ENCODE peak calls at places on chromosomes 7 and 10, in ten cellular contexts. R is left colon; Z is stimulated activated naive CD8-positive, alpha-beta T cell treated with anti-CD3 and anti-CD28 coated beads, Interleukin-15, amount 100 ng/mL, for 72 hours; P is mucosa of descending colon; M is foreskin keratinocyte; K is stimulated activated effector memory CD8-positive, alpha-beta T cell treated with anti-CD3 and anti-CD28 coated beads, Interleukin-12 subunit alpha, Interleukin-12 subunit beta, amount 100 ng/mL, for 72 hours; O is GM12878; Y is activated CD4-positive, alpha-beta T cell treated with anti-CD3 and anti-CD28 coated beads for 36 hours; L is gastroesophageal sphincter; F is activated naive CD4-positive, alpha-beta T cell treated with anti-CD3 and anti-CD28 coated beads, Interleukin-2, amount 50 U/mL, for 72 hours. E is an unnamed sample.

GRCh38 chr10:4825456-4825867 is 545 bp upstream of the AKR1E2 start:
- ATAC-seq in R (no peak), Z (peak), P (no peak), M (no peak), K (no peak), O (no peak), Y (no peak), L (no peak), F (no peak), E (no peak)

GRCh38 chr10:2978111-2978510 is 89.2 kb upstream of the PFKP start:
- ATAC-seq in R (peak), Z (peak), P (peak), M (peak), K (no peak), O (peak), Y (no peak), L (no peak), F (peak), E (no peak)

GRCh38 chr7:73683916-73684693 is 708 bp downstream of the BUD23 start:
- ATAC-seq in R (peak), Z (no peak), P (peak), M (no peak), K (no peak), O (peak), Y (no peak), L (no peak), F (peak), E (no peak)

GRCh38 chr10:25059990-25060389 is 43.6 kb downstream of the THNSL1 start:
- ATAC-seq in R (peak), Z (no peak), P (peak), M (peak), K (no peak), O (no peak), Y (no peak), L (peak), F (no peak), E (no peak)

GRCh38 chr10:79047875-79048638 is 20.7 kb upstream of the ZMIZ1 start:
- ATAC-seq in R (peak), Z (peak), P (peak), M (no peak), K (peak), O (peak), Y (peak), L (no peak), F (peak), E (peak)

GRCh38 chr7:15461576-15461975 is 100.2 kb downstream of the AGMO start:
- ATAC-seq in R (no peak), Z (no peak), P (no peak), M (peak), K (no peak), O (no peak), Y (no peak), L (no peak), F (no peak), E (no peak)

GRCh38 chr10:6114758-6115410 is 26.1 kb downstream of the RBM17 start:
- ATAC-seq in R (no peak), Z (no peak), P (peak), M (no peak), K (peak), O (peak), Y (peak), L (peak), F (peak), E (peak)

GRCh38 chr10:60082341-60083038 is 176.1 kb upstream of the CCDC6 start:
- ATAC-seq in R (no peak), Z (no peak), P (no peak), M (no peak), K (no peak), O (no peak), Y (no peak), L (no peak), F (no peak), E (no peak)

GRCh38 chr7:8177109-8177933 is 84.6 kb downstream of the ICA1 start:
- ATAC-seq in R (peak), Z (no peak), P (peak), M (no peak), K (no peak), O (peak), Y (no peak), L (no peak), F (no peak), E (no peak)

GRCh38 chr7:137006293-137006692 is 137.8 kb downstream of the CHRM2 start:
- ATAC-seq in R (no peak), Z (no peak), P (no peak), M (no peak), K (no peak), O (no peak), Y (no peak), L (peak), F (no peak), E (no peak)

GRCh38 chr7:6178273-6179029 is 94.0 kb downstream of the CYTH3 start:
- ATAC-seq in R (no peak), Z (no peak), P (no peak), M (no peak), K (no peak), O (no peak), Y (no peak), L (peak), F (no peak), E (no peak)

GRCh38 chr7:135771961-135772638 is 23.5 kb upstream of the FAM180A start:
- ATAC-seq in R (no peak), Z (peak), P (no peak), M (peak), K (no peak), O (no peak), Y (no peak), L (peak), F (no peak), E (no peak)

GRCh38 chr7:111196655-111197054 is 105.7 kb downstream of the LRRN3 start:
- ATAC-seq in R (no peak), Z (no peak), P (no peak), M (no peak), K (no peak), O (no peak), Y (no peak), L (no peak), F (no peak), E (no peak)

GRCh38 chr10:6221971-6222751 is 19.4 kb downstream of the PFKFB3 start:
- ATAC-seq in R (peak), Z (no peak), P (no peak), M (no peak), K (no peak), O (peak), Y (no peak), L (no peak), F (no peak), E (no peak)

GRCh38 chr7:29442146-29442545 is 121.5 kb upstream of the PRR15 start:
- ATAC-seq in R (peak), Z (no peak), P (no peak), M (peak), K (no peak), O (no peak), Y (no peak), L (no peak), F (no peak), E (no peak)

GRCh38 chr7:446289-446935 is 73.2 kb downstream of the PDGFA start:
- ATAC-seq in R (no peak), Z (no peak), P (no peak), M (no peak), K (no peak), O (no peak), Y (no peak), L (no peak), F (no peak), E (no peak)

GRCh38 chr7:140069298-140069949 is 6.7 kb upstream of the PARP12 start:
- ATAC-seq in R (no peak), Z (peak), P (no peak), M (no peak), K (peak), O (no peak), Y (peak), L (no peak), F (peak), E (peak)

GRCh38 chr10:28788252-28788651 is 110.9 kb downstream of the BAMBI start:
- ATAC-seq in R (no peak), Z (peak), P (no peak), M (no peak), K (peak), O (peak), Y (peak), L (no peak), F (peak), E (peak)

GRCh38 chr7:131004371-131004770 is 270.4 kb upstream of the KLF14 start:
- ATAC-seq in R (no peak), Z (no peak), P (no peak), M (no peak), K (no peak), O (peak), Y (no peak), L (no peak), F (no peak), E (no peak)

GRCh38 chr10:44827431-44828006 is 83.6 kb upstream of the TMEM72 start:
- ATAC-seq in R (peak), Z (no peak), P (no peak), M (no peak), K (peak), O (no peak), Y (no peak), L (no peak), F (no peak), E (no peak)

GRCh38 chr7:84841809-84842208 is 345.0 kb downstream of the SEMA3D start:
- ATAC-seq in R (no peak), Z (no peak), P (no peak), M (no peak), K (no peak), O (no peak), Y (no peak), L (no peak), F (no peak), E (no peak)

GRCh38 chr7:139823855-139824670 is 5.0 kb upstream of the TBXAS1 start:
- ATAC-seq in R (no peak), Z (no peak), P (peak), M (no peak), K (no peak), O (no peak), Y (no peak), L (peak), F (no peak), E (no peak)

GRCh38 chr10:133038276-133038823 is 49.4 kb upstream of the ADGRA1 start:
- ATAC-seq in R (no peak), Z (no peak), P (no peak), M (no peak), K (no peak), O (no peak), Y (no peak), L (no peak), F (no peak), E (no peak)

GRCh38 chr7:6433814-6434630 is 13.7 kb downstream of the DAGLB start:
- ATAC-seq in R (no peak), Z (no peak), P (no peak), M (no peak), K (no peak), O (no peak), Y (no peak), L (no peak), F (no peak), E (no peak)

GRCh38 chr10:6123467-6124042 is 34.7 kb downstream of the RBM17 start:
- ATAC-seq in R (no peak), Z (peak), P (no peak), M (no peak), K (peak), O (peak), Y (no peak), L (peak), F (no peak), E (peak)

GRCh38 chr10:60621018-60621417 is 157.3 kb upstream of the CDK1 start:
- ATAC-seq in R (no peak), Z (no peak), P (no peak), M (no peak), K (no peak), O (no peak), Y (no peak), L (no peak), F (no peak), E (no peak)

GRCh38 chr7:37230221-37230620 is 218.4 kb downstream of the ELMO1 start:
- ATAC-seq in R (no peak), Z (no peak), P (no peak), M (no peak), K (peak), O (no peak), Y (no peak), L (peak), F (no peak), E (peak)

GRCh38 chr7:127114739-127115265 is 137.9 kb downstream of the GRM8 start:
- ATAC-seq in R (no peak), Z (peak), P (no peak), M (no peak), K (peak), O (peak), Y (peak), L (no peak), F (peak), E (peak)

GRCh38 chr10:121595806-121596667 is 2.2 kb downstream of the FGFR2 start:
- ATAC-seq in R (no peak), Z (no peak), P (no peak), M (no peak), K (no peak), O (no peak), Y (no peak), L (no peak), F (no peak), E (no peak)

GRCh38 chr10:70055550-70055949 is 2.9 kb downstream of the MACROH2A2 start:
- ATAC-seq in R (no peak), Z (no peak), P (no peak), M (peak), K (no peak), O (no peak), Y (no peak), L (no peak), F (no peak), E (no peak)

GRCh38 chr10:80296942-80297341 is 7.5 kb upstream of the MAT1A start:
- ATAC-seq in R (no peak), Z (no peak), P (no peak), M (no peak), K (no peak), O (no peak), Y (no peak), L (no peak), F (no peak), E (no peak)

GRCh38 chr7:156594283-156595080 is 46.1 kb upstream of the RNF32 start:
- ATAC-seq in R (no peak), Z (no peak), P (no peak), M (no peak), K (no peak), O (no peak), Y (no peak), L (no peak), F (no peak), E (no peak)

E was measured in activated T-helper 17 cell treated with anti-CD3 and anti-CD28 coated beads, Interleukin-2, amount 50 U/mL, for 72 hours.